ENCODE peak calls at places on chromosomes 7 and 10, in four cellular contexts. R is HepG2, B is HCT116, M is K562. J is an unnamed sample.

GRCh38 chr7:84941291-84941690 is 245.6 kb downstream of the SEMA3D start:
- DNase-seq in R (no peak), B (no peak), M (no peak), J (no peak)

GRCh38 chr10:77715081-77715480 is 77.5 kb upstream of the KCNMA1 start:
- DNase-seq in R (peak), B (peak), M (peak), J (no peak)

GRCh38 chr10:110783509-110784103 is 88.1 kb upstream of the PDCD4 start:
- DNase-seq in R (no peak), B (no peak), M (no peak), J (no peak)

GRCh38 chr7:137882261-137882668 is 35.5 kb upstream of the DGKI start:
- DNase-seq in R (no peak), B (peak), M (peak), J (peak)

GRCh38 chr7:24851791-24852190 is 94.5 kb upstream of the GSDME start:
- DNase-seq in R (peak), B (no peak), M (peak), J (no peak)

GRCh38 chr7:151342811-151343210 is 1.2 kb downstream of the NUB1 start:
- DNase-seq in R (no peak), B (no peak), M (no peak), J (no peak)

GRCh38 chr7:157831143-157831900 is 494.5 kb downstream of the DNAJB6 start:
- DNase-seq in R (no peak), B (no peak), M (no peak), J (no peak)

GRCh38 chr10:31949266-31949665 is 20.6 kb upstream of the ARHGAP12 start:
- DNase-seq in R (no peak), B (no peak), M (no peak), J (no peak)

GRCh38 chr7:116610210-116610609 is 61.8 kb upstream of the MET start:
- DNase-seq in R (no peak), B (no peak), M (peak), J (no peak)

GRCh38 chr7:139737221-139738100 is 40.3 kb downstream of the HIPK2 start:
- DNase-seq in R (no peak), B (no peak), M (no peak), J (no peak)

GRCh38 chr10:97376413-97376812 is 24.7 kb downstream of the RRP12 start:
- DNase-seq in R (no peak), B (no peak), M (no peak), J (no peak)

GRCh38 chr7:105336009-105336408 is 52.7 kb downstream of the SRPK2 start:
- DNase-seq in R (no peak), B (no peak), M (no peak), J (no peak)

GRCh38 chr7:158447206-158448171 is 140.1 kb downstream of the PTPRN2 start:
- DNase-seq in R (no peak), B (no peak), M (no peak), J (no peak)

GRCh38 chr10:35300063-35300699 is 36.1 kb upstream of the CCNY start:
- DNase-seq in R (no peak), B (peak), M (peak), J (peak)

GRCh38 chr7:27167170-27167505 is 1.8 kb upstream of the HOXA9 start:
- DNase-seq in R (no peak), B (no peak), M (no peak), J (no peak)

GRCh38 chr7:37031571-37032257 is 307.4 kb upstream of the AOAH start:
- DNase-seq in R (peak), B (peak), M (peak), J (peak)

GRCh38 chr7:140161047-140161446 is 15.7 kb downstream of the KDM7A start:
- DNase-seq in R (no peak), B (no peak), M (no peak), J (no peak)

GRCh38 chr10:124646483-124647352 is 97.5 kb downstream of the FAM53B start:
- DNase-seq in R (peak), B (no peak), M (peak), J (no peak)

GRCh38 chr10:59279476-59279875 is 82.9 kb downstream of the FAM13C start:
- DNase-seq in R (no peak), B (no peak), M (no peak), J (no peak)

GRCh38 chr7:142790056-142790455 is 19.3 kb downstream of the PRSS2 start:
- DNase-seq in R (no peak), B (no peak), M (no peak), J (no peak)

GRCh38 chr10:17383801-17384445 is 70.5 kb downstream of the ST8SIA6 start:
- DNase-seq in R (no peak), B (no peak), M (no peak), J (no peak)
- H3K27ac ChIP-seq in R (no peak), B (no peak), M (no peak), J (no peak)

DNA sequence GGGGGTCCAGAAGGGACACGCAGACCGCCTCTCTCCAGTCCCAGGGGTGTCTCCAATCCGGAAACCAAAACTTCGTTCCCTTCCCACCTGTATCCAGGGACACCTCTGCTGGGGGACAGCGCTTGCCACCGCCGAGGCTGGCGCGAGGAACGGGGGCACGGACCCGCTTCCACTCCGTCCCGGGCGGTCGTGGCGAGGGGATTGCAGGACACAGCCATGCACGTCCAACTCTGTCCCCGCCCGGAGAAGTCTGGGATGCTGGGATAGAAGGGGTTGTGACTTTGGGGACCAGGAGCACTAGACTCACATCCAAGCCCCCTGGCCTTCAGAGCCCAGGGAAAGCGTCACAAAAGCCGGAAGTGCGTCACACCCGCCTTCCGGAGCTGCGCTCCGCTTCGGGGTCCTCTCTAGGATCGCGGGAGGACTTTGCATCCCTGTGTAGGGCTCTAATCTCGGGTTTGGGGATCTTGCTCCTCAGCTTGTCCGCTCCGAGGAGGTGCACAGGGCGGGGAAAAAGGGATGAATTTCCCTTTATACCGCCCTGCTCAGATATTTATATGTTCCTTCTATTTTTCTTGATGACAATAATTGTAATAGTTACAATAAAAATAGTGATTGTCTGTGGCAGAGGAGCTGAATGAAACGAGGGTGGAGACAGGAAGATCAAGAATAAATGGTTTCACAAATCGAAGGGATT is at the start of gene FAM200A:
- DNase-seq in R (peak), B (peak), M (peak), J (peak)
- TF ChIP-seq REST in R (no peak), B (no peak), M (no peak), J (peak)

GRCh38 chr10:43237128-43237527 is 29.7 kb downstream of the RASGEF1A start:
- DNase-seq in R (no peak), B (no peak), M (no peak), J (no peak)

GRCh38 chr10:43239756-43240155 is 27.1 kb downstream of the RASGEF1A start:
- DNase-seq in R (no peak), B (no peak), M (no peak), J (no peak)

GRCh38 chr10:43238462-43238861 is 28.4 kb downstream of the RASGEF1A start:
- DNase-seq in R (no peak), B (no peak), M (no peak), J (no peak)

GRCh38 chr10:43236176-43236850 is 30.6 kb downstream of the RASGEF1A start:
- DNase-seq in R (no peak), B (no peak), M (no peak), J (no peak)

GRCh38 chr10:43237631-43238446 is 29.0 kb downstream of the RASGEF1A start:
- DNase-seq in R (no peak), B (no peak), M (no peak), J (no peak)
- TF ChIP-seq TCF7L2 in R (no peak), B (no peak), M (no peak), J (no peak)

GRCh38 chr7:124765401-124766352 is at the start of gene GPR37:
- DNase-seq in R (no peak), B (peak), M (peak), J (no peak)
- H3K27ac ChIP-seq in R (no peak), B (peak), M (no peak), J (no peak)

GRCh38 chr10:103687172-103687571 is 168.2 kb downstream of the SH3PXD2A start:
- DNase-seq in R (no peak), B (no peak), M (no peak), J (no peak)

GRCh38 chr10:103690281-103690680 is 165.1 kb downstream of the SH3PXD2A start:
- DNase-seq in R (no peak), B (no peak), M (no peak), J (no peak)

GRCh38 chr10:103685880-103686669 is 169.3 kb downstream of the SH3PXD2A start:
- DNase-seq in R (peak), B (peak), M (peak), J (peak)

GRCh38 chr10:103687718-103688117 is 167.7 kb downstream of the SH3PXD2A start:
- DNase-seq in R (no peak), B (no peak), M (no peak), J (no peak)

GRCh38 chr10:103688451-103688850 is 166.9 kb downstream of the SH3PXD2A start:
- DNase-seq in R (no peak), B (no peak), M (peak), J (no peak)
- TF ChIP-seq REST in R (no peak), B (no peak), M (no peak), J (no peak)

DNA sequence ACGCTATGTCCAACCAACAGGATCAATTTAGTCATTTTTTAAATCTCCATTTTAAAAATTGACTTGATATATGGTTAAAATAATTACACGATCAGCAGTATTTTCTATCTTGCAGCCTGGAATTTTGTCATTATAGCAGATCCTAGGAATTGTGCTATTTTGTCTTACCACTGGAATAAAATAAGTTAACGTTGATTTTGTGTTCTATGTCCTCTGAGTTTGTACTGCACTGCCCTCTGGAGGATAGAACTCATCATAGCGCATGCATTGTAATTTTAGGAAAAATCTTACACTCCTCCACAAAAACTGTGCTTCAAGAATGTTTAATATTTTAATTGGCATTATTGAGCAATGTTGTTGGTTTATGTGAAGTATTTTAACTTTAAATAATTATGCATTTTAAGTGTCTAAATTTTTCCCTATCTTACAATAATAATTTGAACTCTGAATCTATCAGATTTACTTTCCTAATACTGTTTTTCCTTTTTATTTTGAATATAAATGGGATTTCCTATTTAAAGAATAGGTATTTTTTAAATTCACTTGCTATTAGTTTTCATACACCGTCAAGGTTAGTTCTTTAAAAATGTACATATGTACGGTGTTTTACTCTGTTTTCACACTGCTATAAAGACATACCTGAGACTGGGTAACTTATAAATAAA is 220.1 kb downstream of the PPP1R3A start:
- DNase-seq in R (peak), B (peak), M (peak), J (peak)
- TF ChIP-seq TCF7L2 in R (no peak), B (no peak), M (no peak), J (no peak)

GRCh38 chr7:16984346-16984745 is 102.6 kb upstream of the AGR3 start:
- DNase-seq in R (no peak), B (no peak), M (no peak), J (no peak)

GRCh38 chr7:16982640-16983103 is 100.9 kb upstream of the AGR3 start:
- DNase-seq in R (peak), B (peak), M (peak), J (no peak)

GRCh38 chr7:16980539-16980938 is 98.8 kb upstream of the AGR3 start:
- DNase-seq in R (no peak), B (no peak), M (no peak), J (no peak)

GRCh38 chr7:16975712-16976111 is 93.9 kb upstream of the AGR3 start:
- DNase-seq in R (no peak), B (no peak), M (no peak), J (no peak)

GRCh38 chr7:16978358-16979244 is 96.8 kb upstream of the AGR3 start:
- DNase-seq in R (peak), B (no peak), M (no peak), J (peak)
- H3K27ac ChIP-seq in R (no peak), B (no peak), M (no peak), J (peak)

DNA sequence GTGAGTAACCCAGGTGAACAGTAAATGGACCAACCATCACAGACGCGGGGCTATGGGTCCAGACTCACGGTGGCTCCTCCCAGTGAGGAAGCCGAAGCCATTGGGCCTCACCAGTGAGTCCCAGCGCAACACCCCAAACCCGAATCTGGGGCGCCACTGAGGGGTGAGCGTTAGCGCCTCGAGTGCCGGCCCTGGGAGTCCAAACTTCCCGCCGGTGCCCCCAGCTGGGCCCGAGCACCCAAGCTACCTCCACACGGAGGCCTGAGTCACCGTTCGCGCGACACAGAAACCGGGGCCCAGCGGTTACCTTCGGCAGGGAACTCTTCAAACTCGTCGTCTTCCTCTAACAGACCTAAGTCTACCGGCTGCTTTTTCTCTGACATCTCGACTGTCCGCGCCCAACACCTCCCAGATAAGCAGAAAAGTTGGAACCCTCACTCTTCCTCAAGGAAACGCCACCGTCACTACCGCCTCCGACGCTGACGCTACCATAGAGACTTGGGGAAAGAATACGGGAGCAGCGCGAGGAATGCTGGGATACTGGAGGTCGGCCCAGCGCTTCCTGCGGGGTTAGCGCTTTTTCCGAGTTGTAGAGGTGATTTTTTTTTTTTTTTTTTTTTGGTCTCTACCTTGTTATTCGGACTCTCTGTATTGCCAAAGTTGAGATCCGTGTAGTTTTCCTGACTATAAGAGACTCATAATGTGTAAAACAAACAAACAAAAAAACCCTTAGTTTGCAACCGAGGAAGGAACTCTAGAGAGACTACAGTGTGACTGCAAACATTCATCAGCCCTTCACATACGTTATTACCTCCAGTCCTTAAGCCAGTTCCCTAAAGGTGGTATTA is at the start of gene SEM1:
- DNase-seq in R (peak), B (peak), M (peak), J (peak)
- TF ChIP-seq REST in R (no peak), B (no peak), M (peak), J (no peak)

GRCh38 chr7:2164646-2165045 is 68.1 kb downstream of the MAD1L1 start:
- DNase-seq in R (no peak), B (no peak), M (no peak), J (no peak)
- TF ChIP-seq TCF7L2 in R (no peak), B (no peak), M (no peak), J (no peak)